ENCODE peak calls at places on chromosome 11, in five cellular contexts. One of them, this sample, is unnamed.
A peak's percentile ranks its signal among the peaks of the same experiment; 100 is the strongest.

GRCh38 chr11:8584096-8584495 is 9.9 kb downstream of the STK33 start:
- DNase-seq in GM23248: peak; percentile 44
- DNase-seq in sigmoid colon: no peak
- DNase-seq in fibroblast of lung: peak; percentile 83
- DNase-seq in SK-N-SH: no peak
- DNase-seq in this sample: no peak

GRCh38 chr11:12841946-12842630 is 167.0 kb upstream of the RASSF10 start:
- DNase-seq in GM23248: peak; percentile 80
- DNase-seq in sigmoid colon: no peak
- DNase-seq in fibroblast of lung: peak; percentile 92
- DNase-seq in SK-N-SH: peak; percentile 49
- DNase-seq in this sample: peak; percentile 69

GRCh38 chr11:57324154-57324885 is 432 bp downstream of the TNKS1BP1 start:
- DNase-seq in GM23248: peak; percentile 73
- DNase-seq in sigmoid colon: peak; percentile 80
- DNase-seq in fibroblast of lung: peak; percentile 52
- DNase-seq in SK-N-SH: peak; percentile 94
- DNase-seq in this sample: no peak

GRCh38 chr11:64854534-64855502 is 10.4 kb upstream of the CDC42BPG start:
- DNase-seq in GM23248: peak; percentile 97
- DNase-seq in sigmoid colon: peak; percentile 94
- DNase-seq in fibroblast of lung: peak; percentile 93
- DNase-seq in SK-N-SH: no peak
- DNase-seq in this sample: peak; percentile 92

GRCh38 chr11:93744669-93745004 is 3.2 kb downstream of the C11orf54 start:
- DNase-seq in GM23248: no peak
- DNase-seq in sigmoid colon: no peak
- DNase-seq in fibroblast of lung: no peak
- DNase-seq in SK-N-SH: no peak
- DNase-seq in this sample: no peak

GRCh38 chr11:134664863-134665535 is 253.0 kb upstream of the B3GAT1 start:
- DNase-seq in GM23248: no peak
- DNase-seq in sigmoid colon: peak; percentile 58
- DNase-seq in fibroblast of lung: no peak
- DNase-seq in SK-N-SH: no peak
- DNase-seq in this sample: no peak

GRCh38 chr11:105315287-105315686 is 175.7 kb upstream of the CARD18 start:
- DNase-seq in GM23248: no peak
- DNase-seq in sigmoid colon: no peak
- DNase-seq in fibroblast of lung: no peak
- DNase-seq in SK-N-SH: no peak
- DNase-seq in this sample: peak; percentile 29

GRCh38 chr11:67285541-67286498 is 3.3 kb upstream of the ANKRD13D start:
- DNase-seq in GM23248: no peak
- DNase-seq in sigmoid colon: peak; percentile 67
- DNase-seq in fibroblast of lung: no peak
- DNase-seq in SK-N-SH: no peak
- DNase-seq in this sample: no peak

GRCh38 chr11:59706518-59707285 is 6.9 kb downstream of the OR10V1 start:
- DNase-seq in GM23248: peak; percentile 68
- DNase-seq in sigmoid colon: no peak
- DNase-seq in fibroblast of lung: peak; percentile 91
- DNase-seq in SK-N-SH: no peak
- DNase-seq in this sample: peak; percentile 97

GRCh38 chr11:105693075-105693474 is 83.2 kb downstream of the GRIA4 start:
- DNase-seq in GM23248: no peak
- DNase-seq in sigmoid colon: no peak
- DNase-seq in fibroblast of lung: no peak
- DNase-seq in SK-N-SH: peak; percentile 10
- DNase-seq in this sample: no peak

GRCh38 chr11:79942071-79942470 is 501.2 kb upstream of the TENM4 start:
- DNase-seq in GM23248: no peak
- DNase-seq in sigmoid colon: no peak
- DNase-seq in fibroblast of lung: no peak
- DNase-seq in SK-N-SH: no peak
- DNase-seq in this sample: peak; percentile 50

GRCh38 chr11:131595812-131596211 is 225.4 kb downstream of the NTM start:
- DNase-seq in GM23248: no peak
- DNase-seq in sigmoid colon: no peak
- DNase-seq in fibroblast of lung: no peak
- DNase-seq in SK-N-SH: no peak
- DNase-seq in this sample: no peak

GRCh38 chr11:35927730-35928129 is 16.1 kb upstream of the LDLRAD3 start:
- DNase-seq in GM23248: peak; percentile 45
- DNase-seq in sigmoid colon: peak; percentile 87
- DNase-seq in fibroblast of lung: peak; percentile 63
- DNase-seq in SK-N-SH: no peak
- DNase-seq in this sample: peak; percentile 97

GRCh38 chr11:7677801-7678201 is 4.5 kb upstream of the CYB5R2 start:
- DNase-seq in GM23248: peak; percentile 51
- DNase-seq in sigmoid colon: no peak
- DNase-seq in fibroblast of lung: no peak
- DNase-seq in SK-N-SH: no peak
- DNase-seq in this sample: no peak

GRCh38 chr11:131600591-131600990 is 230.2 kb downstream of the NTM start:
- DNase-seq in GM23248: peak; percentile 63
- DNase-seq in sigmoid colon: no peak
- DNase-seq in fibroblast of lung: peak; percentile 72
- DNase-seq in SK-N-SH: no peak
- DNase-seq in this sample: no peak

GRCh38 chr11:86510674-86511073 is 136.0 kb downstream of the CCDC81 start:
- DNase-seq in GM23248: no peak
- DNase-seq in sigmoid colon: no peak
- DNase-seq in fibroblast of lung: no peak
- DNase-seq in SK-N-SH: no peak
- DNase-seq in this sample: no peak

GRCh38 chr11:64970731-64971151 is 1.2 kb downstream of the MAJIN start:
- DNase-seq in GM23248: no peak
- DNase-seq in sigmoid colon: no peak
- DNase-seq in fibroblast of lung: no peak
- DNase-seq in SK-N-SH: no peak
- DNase-seq in this sample: peak; percentile 100

GRCh38 chr11:115577701-115578100 is 73.5 kb upstream of the CADM1 start:
- DNase-seq in GM23248: no peak
- DNase-seq in sigmoid colon: no peak
- DNase-seq in fibroblast of lung: no peak
- DNase-seq in SK-N-SH: no peak
- DNase-seq in this sample: no peak

GRCh38 chr11:67315325-67315909 is 12.1 kb downstream of the SSH3 start:
- DNase-seq in GM23248: no peak
- DNase-seq in sigmoid colon: no peak
- DNase-seq in fibroblast of lung: no peak
- DNase-seq in SK-N-SH: no peak
- DNase-seq in this sample: no peak

GRCh38 chr11:839875-840617 is 2.3 kb downstream of the POLR2L start:
- DNase-seq in GM23248: peak; percentile 69
- DNase-seq in sigmoid colon: no peak
- DNase-seq in fibroblast of lung: no peak
- DNase-seq in SK-N-SH: peak; percentile 56
- DNase-seq in this sample: no peak

GRCh38 chr11:88174627-88175003 is 628 bp downstream of the RAB38 start:
- DNase-seq in GM23248: peak; percentile 92
- DNase-seq in sigmoid colon: peak; percentile 85
- DNase-seq in fibroblast of lung: peak; percentile 78
- DNase-seq in SK-N-SH: no peak
- DNase-seq in this sample: peak; percentile 88

GRCh38 chr11:45518096-45518852 is 147.1 kb downstream of the CHST1 start:
- DNase-seq in GM23248: no peak
- DNase-seq in sigmoid colon: peak; percentile 34
- DNase-seq in fibroblast of lung: no peak
- DNase-seq in SK-N-SH: no peak
- DNase-seq in this sample: no peak

GRCh38 chr11:102448869-102449224 is 3.7 kb downstream of the TMEM123 start:
- DNase-seq in GM23248: no peak
- DNase-seq in sigmoid colon: no peak
- DNase-seq in fibroblast of lung: no peak
- DNase-seq in SK-N-SH: no peak
- DNase-seq in this sample: no peak

GRCh38 chr11:105867742-105868141 is 154.3 kb downstream of the MSANTD4 start:
- DNase-seq in GM23248: no peak
- DNase-seq in sigmoid colon: no peak
- DNase-seq in fibroblast of lung: peak; percentile 12
- DNase-seq in SK-N-SH: no peak
- DNase-seq in this sample: peak; percentile 63

GRCh38 chr11:129090056-129090455 is 102.1 kb downstream of the ARHGAP32 start:
- DNase-seq in GM23248: peak; percentile 26
- DNase-seq in sigmoid colon: no peak
- DNase-seq in fibroblast of lung: peak; percentile 80
- DNase-seq in SK-N-SH: no peak
- DNase-seq in this sample: peak; percentile 35

GRCh38 chr11:64058494-64058893 is 22.8 kb downstream of the FLRT1 start:
- DNase-seq in GM23248: no peak
- DNase-seq in sigmoid colon: peak; percentile 89
- DNase-seq in fibroblast of lung: peak; percentile 9
- DNase-seq in SK-N-SH: peak; percentile 96
- DNase-seq in this sample: no peak

GRCh38 chr11:96155627-96156378 is 187.2 kb downstream of the MAML2 start:
- DNase-seq in GM23248: peak; percentile 98
- DNase-seq in sigmoid colon: peak; percentile 91
- DNase-seq in fibroblast of lung: peak; percentile 98
- DNase-seq in SK-N-SH: peak; percentile 30
- DNase-seq in this sample: peak; percentile 94

GRCh38 chr11:66068923-66069714 is 953 bp upstream of the PACS1 start:
- DNase-seq in GM23248: peak; percentile 85
- DNase-seq in sigmoid colon: no peak
- DNase-seq in fibroblast of lung: peak; percentile 64
- DNase-seq in SK-N-SH: peak; percentile 53
- DNase-seq in this sample: peak; percentile 46
- H3K36me3 ChIP-seq in GM23248: peaks cover 33% of the 10 kb centered on the region
- H3K36me3 ChIP-seq in sigmoid colon: peaks cover 28% of the 10 kb centered on the region
- H3K36me3 ChIP-seq in fibroblast of lung: peaks cover 21% of the 10 kb centered on the region
- H3K36me3 ChIP-seq in SK-N-SH: peaks cover 50% of the 10 kb centered on the region
- H3K36me3 ChIP-seq in this sample: peaks cover 7% of the 10 kb centered on the region

GRCh38 chr11:77125695-77126094 is 2.4 kb upstream of the MYO7A start:
- DNase-seq in GM23248: no peak
- DNase-seq in sigmoid colon: no peak
- DNase-seq in fibroblast of lung: no peak
- DNase-seq in SK-N-SH: no peak
- DNase-seq in this sample: no peak

GRCh38 chr11:77127674-77127968 is 425 bp upstream of the MYO7A start:
- DNase-seq in GM23248: no peak
- DNase-seq in sigmoid colon: no peak
- DNase-seq in fibroblast of lung: no peak
- DNase-seq in SK-N-SH: no peak
- DNase-seq in this sample: no peak

GRCh38 chr11:77127969-77128691 is at the start of gene MYO7A:
- DNase-seq in GM23248: peak; percentile 47
- DNase-seq in sigmoid colon: no peak
- DNase-seq in fibroblast of lung: no peak
- DNase-seq in SK-N-SH: peak; percentile 93
- DNase-seq in this sample: no peak

GRCh38 chr11:77126156-77126775 is 1.8 kb upstream of the MYO7A start:
- DNase-seq in GM23248: no peak
- DNase-seq in sigmoid colon: no peak
- DNase-seq in fibroblast of lung: no peak
- DNase-seq in SK-N-SH: no peak
- DNase-seq in this sample: no peak

DNA sequence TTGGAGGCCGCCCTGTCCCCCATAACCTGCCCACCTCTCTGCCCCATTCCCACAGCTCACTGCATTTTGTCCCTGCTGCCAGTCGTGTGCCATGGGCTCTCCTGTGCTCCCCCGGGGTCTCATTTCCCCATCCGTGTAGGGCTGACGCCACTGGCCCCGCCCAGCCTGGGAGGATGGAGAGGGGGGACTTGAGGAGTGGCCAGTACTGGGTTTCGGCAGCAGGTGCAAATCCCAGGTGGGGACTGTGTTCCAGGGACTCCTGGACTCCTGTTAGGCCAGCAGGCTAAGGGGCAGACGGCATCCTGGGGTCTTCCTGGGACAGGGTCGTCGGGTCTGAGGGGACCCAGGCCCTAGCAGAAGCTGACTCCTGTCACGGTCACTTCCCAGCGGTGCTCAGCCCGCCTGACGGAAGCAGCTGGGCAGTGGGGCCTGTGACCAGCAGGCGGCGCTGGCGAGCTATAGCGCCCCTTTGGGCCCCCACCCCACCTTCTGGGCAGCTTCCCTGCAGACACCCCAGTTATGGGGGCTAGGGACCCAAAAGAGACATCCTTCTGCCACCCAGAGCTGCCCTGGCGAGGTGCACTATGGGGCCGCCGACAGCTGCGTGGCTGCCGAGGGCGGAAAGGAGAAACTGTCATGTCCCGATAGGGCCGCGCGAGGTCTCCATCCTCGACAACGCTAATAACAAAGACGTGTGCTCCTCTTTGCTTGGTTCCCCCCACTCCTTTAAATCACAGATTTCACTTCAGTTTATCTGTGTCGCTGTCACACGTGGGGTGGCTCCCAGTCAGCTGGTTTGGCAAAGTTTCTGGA is 979 bp upstream of the MYO7A start:
- DNase-seq in GM23248: peak; percentile 76
- DNase-seq in sigmoid colon: no peak
- DNase-seq in fibroblast of lung: no peak
- DNase-seq in SK-N-SH: peak; percentile 89
- DNase-seq in this sample: no peak
- H3K4me3 ChIP-seq in GM23248: peak overlapping the region; percentile 73
- H3K4me3 ChIP-seq in sigmoid colon: peak overlapping the region; percentile 17
- H3K4me3 ChIP-seq in fibroblast of lung: peak overlapping the region; percentile 58
- H3K4me3 ChIP-seq in SK-N-SH: peak overlapping the region; percentile 74
- H3K4me3 ChIP-seq in this sample: peak overlapping the region; percentile 12

DNA sequence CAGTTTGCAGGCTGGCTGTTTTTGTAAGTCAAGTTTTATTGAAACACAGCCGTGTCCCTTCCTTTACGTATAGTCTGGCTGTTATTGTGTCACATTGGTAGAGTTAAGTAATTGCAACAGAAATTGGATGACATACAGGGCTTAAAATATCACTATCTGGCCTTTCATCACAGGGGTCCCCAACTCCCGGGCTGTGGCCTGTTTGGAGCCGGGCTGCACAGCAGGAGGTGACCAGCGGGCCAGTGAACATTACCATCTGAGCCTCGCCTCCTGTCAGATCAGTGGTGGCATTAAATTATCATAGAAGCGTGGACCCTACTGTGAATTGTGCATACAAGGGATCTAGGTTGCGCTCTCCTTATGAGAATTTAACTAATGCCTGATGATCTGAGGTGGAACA is 31.7 kb downstream of the EXT2 start:
- DNase-seq in GM23248: no peak
- DNase-seq in sigmoid colon: no peak
- DNase-seq in fibroblast of lung: no peak
- DNase-seq in SK-N-SH: no peak
- DNase-seq in this sample: no peak
- H3K36me3 ChIP-seq in GM23248: peaks cover 15% of the 10 kb centered on the region
- H3K36me3 ChIP-seq in sigmoid colon: peaks cover 37% of the 10 kb centered on the region
- H3K36me3 ChIP-seq in fibroblast of lung: peaks cover 6% of the 10 kb centered on the region
- H3K36me3 ChIP-seq in SK-N-SH: peaks cover 23% of the 10 kb centered on the region
- H3K36me3 ChIP-seq in this sample: peaks cover 10% of the 10 kb centered on the region

GRCh38 chr11:1868636-1869291 is 15.9 kb downstream of the LSP1 start:
- DNase-seq in GM23248: no peak
- DNase-seq in sigmoid colon: no peak
- DNase-seq in fibroblast of lung: no peak
- DNase-seq in SK-N-SH: no peak
- DNase-seq in this sample: no peak
- H3K4me3 ChIP-seq in GM23248: no peak overlapping the region
- H3K4me3 ChIP-seq in sigmoid colon: no peak overlapping the region
- H3K4me3 ChIP-seq in fibroblast of lung: no peak overlapping the region
- H3K4me3 ChIP-seq in SK-N-SH: no peak overlapping the region
- H3K4me3 ChIP-seq in this sample: no peak overlapping the region

GRCh38 chr11:3755151-3755550 is 42.2 kb downstream of the NUP98 start:
- DNase-seq in GM23248: no peak
- DNase-seq in sigmoid colon: no peak
- DNase-seq in fibroblast of lung: no peak
- DNase-seq in SK-N-SH: no peak
- DNase-seq in this sample: no peak
- H3K36me3 ChIP-seq in GM23248: peaks cover 57% of the 10 kb centered on the region
- H3K36me3 ChIP-seq in sigmoid colon: peaks cover 55% of the 10 kb centered on the region
- H3K36me3 ChIP-seq in fibroblast of lung: peaks cover 6% of the 10 kb centered on the region
- H3K36me3 ChIP-seq in SK-N-SH: peaks cover 79% of the 10 kb centered on the region
- H3K36me3 ChIP-seq in this sample: peaks cover 10% of the 10 kb centered on the region

This sample was measured in bronchial epithelial cell.